ENCODE peak calls at places on chromosome 9, in nine cellular contexts. T is activated CD8-positive, alpha-beta T cell treated with anti-CD3 and anti-CD28 coated beads for 36 hours; E is GM19239; H is bronchial epithelial cell; I is Calu3; U is NCI-H2081; F is body of pancreas; L is activated CD4-positive, alpha-beta T cell treated with anti-CD3 and anti-CD28 coated beads for 24 hours; K is tibial artery. G is an unnamed sample.

GRCh38 chr9:70466976-70467551 is 52.6 kb upstream of the KLF9 start:
- DNase-seq in T (peak), E (no peak), H (peak), I (no peak), U (no peak), F (no peak), L (peak), K (no peak), G (no peak)

GRCh38 chr9:94135222-94135621 is 51.0 kb downstream of the PTPDC1 start:
- DNase-seq in T (no peak), E (no peak), H (peak), I (no peak), U (no peak), F (no peak), L (no peak), K (peak), G (no peak)

GRCh38 chr9:88303785-88304495 is 84.3 kb upstream of the SPIN1 start:
- DNase-seq in T (peak), E (no peak), H (peak), I (no peak), U (no peak), F (no peak), L (peak), K (no peak), G (no peak)

GRCh38 chr9:89919171-89919681 is 314.4 kb downstream of the GADD45G start:
- DNase-seq in T (peak), E (no peak), H (peak), I (peak), U (peak), F (peak), L (peak), K (no peak), G (peak)

GRCh38 chr9:114467226-114467750 is 38.0 kb downstream of the WHRN start:
- DNase-seq in T (no peak), E (no peak), H (no peak), I (no peak), U (no peak), F (no peak), L (no peak), K (no peak), G (no peak)

GRCh38 chr9:87581513-87581912 is 83.8 kb downstream of the DAPK1 start:
- DNase-seq in T (no peak), E (no peak), H (no peak), I (no peak), U (no peak), F (no peak), L (no peak), K (no peak), G (no peak)

GRCh38 chr9:124016152-124017063 is 4.8 kb downstream of the LHX2 start:
- DNase-seq in T (no peak), E (no peak), H (no peak), I (no peak), U (no peak), F (no peak), L (no peak), K (no peak), G (no peak)

GRCh38 chr9:96293481-96293880 is 8.5 kb downstream of the HSD17B3 start:
- DNase-seq in T (no peak), E (no peak), H (peak), I (no peak), U (no peak), F (no peak), L (no peak), K (no peak), G (no peak)

GRCh38 chr9:112012026-112012902 is 115.7 kb downstream of the UGCG start:
- DNase-seq in T (peak), E (peak), H (peak), I (peak), U (no peak), F (peak), L (no peak), K (peak), G (peak)

GRCh38 chr9:87088621-87089020 is 141.3 kb upstream of the GAS1 start:
- DNase-seq in T (no peak), E (no peak), H (no peak), I (no peak), U (no peak), F (no peak), L (no peak), K (no peak), G (no peak)

GRCh38 chr9:131502781-131503625 is at the start of gene POMT1:
- DNase-seq in T (peak), E (peak), H (peak), I (peak), U (peak), F (peak), L (peak), K (peak), G (peak)

GRCh38 chr9:123445981-123446610 is 90.1 kb downstream of the CRB2 start:
- DNase-seq in T (no peak), E (no peak), H (peak), I (no peak), U (no peak), F (no peak), L (no peak), K (no peak), G (no peak)

GRCh38 chr9:122546196-122546595 is 6.7 kb upstream of the OR1N2 start:
- DNase-seq in T (no peak), E (no peak), H (no peak), I (no peak), U (no peak), F (no peak), L (no peak), K (no peak), G (no peak)

GRCh38 chr9:85166808-85167545 is 497.4 kb downstream of the NTRK2 start:
- DNase-seq in T (no peak), E (no peak), H (no peak), I (no peak), U (no peak), F (no peak), L (no peak), K (no peak), G (no peak)

GRCh38 chr9:10396641-10397040 is 216.2 kb downstream of the PTPRD start:
- DNase-seq in T (no peak), E (no peak), H (no peak), I (no peak), U (peak), F (no peak), L (no peak), K (no peak), G (no peak)

GRCh38 chr9:98726735-98727134 is 18.0 kb upstream of the GABBR2 start:
- DNase-seq in T (no peak), E (no peak), H (no peak), I (no peak), U (no peak), F (no peak), L (no peak), K (peak), G (no peak)

GRCh38 chr9:136793063-136793946 is 2.2 kb downstream of the TMEM141 start:
- DNase-seq in T (no peak), E (no peak), H (no peak), I (no peak), U (no peak), F (no peak), L (no peak), K (no peak), G (peak)

GRCh38 chr9:16133556-16134227 is 580.8 kb downstream of the CCDC171 start:
- DNase-seq in T (peak), E (peak), H (peak), I (peak), U (peak), F (peak), L (no peak), K (peak), G (peak)

GRCh38 chr9:107338911-107339659 is 56.0 kb downstream of the RAD23B start:
- DNase-seq in T (no peak), E (no peak), H (no peak), I (no peak), U (no peak), F (no peak), L (no peak), K (no peak), G (no peak)

GRCh38 chr9:129270903-129271431 is 92.9 kb upstream of the IER5L start:
- DNase-seq in T (peak), E (no peak), H (no peak), I (no peak), U (no peak), F (no peak), L (no peak), K (no peak), G (no peak)

GRCh38 chr9:124450241-124450924 is at the start of gene ADGRD2:
- DNase-seq in T (peak), E (no peak), H (peak), I (no peak), U (peak), F (peak), L (no peak), K (no peak), G (no peak)

GRCh38 chr9:138045541-138046490 is 168.2 kb downstream of the CACNA1B start:
- DNase-seq in T (no peak), E (no peak), H (no peak), I (no peak), U (no peak), F (no peak), L (no peak), K (no peak), G (peak)

GRCh38 chr9:98021306-98022040 is 35.1 kb upstream of the NANS start:
- DNase-seq in T (no peak), E (no peak), H (no peak), I (no peak), U (no peak), F (peak), L (no peak), K (no peak), G (no peak)

GRCh38 chr9:126664893-126665695 is 51.4 kb downstream of the LMX1B start:
- DNase-seq in T (no peak), E (no peak), H (no peak), I (peak), U (no peak), F (no peak), L (no peak), K (no peak), G (no peak)

GRCh38 chr9:32251539-32251938 is 132.9 kb upstream of the ACO1 start:
- DNase-seq in T (peak), E (peak), H (peak), I (peak), U (peak), F (peak), L (peak), K (no peak), G (peak)

GRCh38 chr9:87567047-87567446 is 69.4 kb downstream of the DAPK1 start:
- DNase-seq in T (no peak), E (no peak), H (no peak), I (no peak), U (peak), F (no peak), L (no peak), K (no peak), G (no peak)

GRCh38 chr9:129009584-129010141 is 18.5 kb downstream of the SH3GLB2 start:
- DNase-seq in T (no peak), E (no peak), H (no peak), I (no peak), U (no peak), F (no peak), L (no peak), K (no peak), G (no peak)

GRCh38 chr9:114252394-114252793 is 70.5 kb upstream of the ORM1 start:
- DNase-seq in T (no peak), E (no peak), H (no peak), I (no peak), U (no peak), F (no peak), L (no peak), K (no peak), G (no peak)

GRCh38 chr9:99593621-99594020 is 228.1 kb upstream of the NR4A3 start:
- DNase-seq in T (no peak), E (no peak), H (no peak), I (no peak), U (peak), F (no peak), L (no peak), K (no peak), G (no peak)

GRCh38 chr9:135330685-135331590 is 148.6 kb upstream of the PPP1R26 start:
- DNase-seq in T (no peak), E (no peak), H (no peak), I (no peak), U (no peak), F (peak), L (no peak), K (no peak), G (no peak)

GRCh38 chr9:120713257-120714087 is 798 bp downstream of the MEGF9 start:
- DNase-seq in T (peak), E (no peak), H (no peak), I (peak), U (no peak), F (peak), L (no peak), K (no peak), G (peak)

GRCh38 chr9:131992906-131993657 is 86.6 kb downstream of the MED27 start:
- DNase-seq in T (no peak), E (no peak), H (no peak), I (no peak), U (no peak), F (no peak), L (no peak), K (no peak), G (no peak)

GRCh38 chr9:90827181-90827866 is 25.7 kb downstream of the SYK start:
- DNase-seq in T (no peak), E (no peak), H (no peak), I (no peak), U (peak), F (no peak), L (no peak), K (peak), G (no peak)

GRCh38 chr9:136052991-136053756 is 41.9 kb downstream of the NACC2 start:
- DNase-seq in T (no peak), E (no peak), H (peak), I (peak), U (no peak), F (no peak), L (no peak), K (no peak), G (no peak)

GRCh38 chr9:36504154-36504550 is 68.5 kb upstream of the MELK start:
- DNase-seq in T (peak), E (no peak), H (no peak), I (no peak), U (no peak), F (no peak), L (no peak), K (no peak), G (no peak)